ENCODE peak calls at places on chromosome 5, in four cellular contexts. X is GM23248, Y is HCT116, E is PC-3. G is an unnamed sample.
A peak's percentile ranks its signal among the peaks of the same experiment; 100 is the strongest.

GRCh38 chr5:22649076-22649475 is 204.1 kb downstream of the CDH12 start:
- DNase-seq in E (peak; percentile 85), Y (no peak), X (no peak), G (no peak)

GRCh38 chr5:73534001-73534547 is 31.4 kb downstream of the ANKRA2 start:
- DNase-seq in E (no peak), X (peak; percentile 63), Y (no peak), G (no peak)

GRCh38 chr5:181053760-181054122 is 13.7 kb downstream of the BTNL9 start:
- DNase-seq in E (peak; percentile 22), X (peak; percentile 15), Y (no peak), G (no peak)

GRCh38 chr5:19322716-19323485 is 665.1 kb downstream of the CDH18 start:
- DNase-seq in Y (no peak), E (peak; percentile 70), X (no peak), G (peak; percentile 14)

GRCh38 chr5:10229306-10230048 is 20.2 kb downstream of the ATPSCKMT start:
- DNase-seq in X (peak; percentile 88), E (peak; percentile 47), Y (no peak), G (no peak)

GRCh38 chr5:73497537-73498056 is 645 bp upstream of the BTF3 start:
- DNase-seq in Y (no peak), X (no peak), E (no peak), G (no peak)

GRCh38 chr5:98929982-98930355 is 1.2 kb upstream of the CHD1 start:
- DNase-seq in X (peak; percentile 28), E (no peak), Y (no peak), G (no peak)

GRCh38 chr5:169067641-169068316 is 233.2 kb downstream of the SLIT3 start:
- DNase-seq in Y (no peak), E (no peak), X (no peak), G (no peak)

GRCh38 chr5:90345684-90346083 is 63.9 kb downstream of the CETN3 start:
- DNase-seq in X (no peak), E (no peak), Y (no peak), G (no peak)

GRCh38 chr5:138903113-138903789 is 28.1 kb upstream of the LRRTM2 start:
- DNase-seq in X (peak; percentile 47), Y (no peak), E (no peak), G (no peak)

GRCh38 chr5:64612349-64612961 is 77.8 kb upstream of the SHISAL2B start:
- DNase-seq in E (peak; percentile 82), Y (peak; percentile 48), X (peak; percentile 71), G (peak; percentile 63)

GRCh38 chr5:176994460-176995121 is 12.0 kb downstream of the UIMC1 start:
- DNase-seq in E (no peak), X (no peak), Y (no peak), G (peak; percentile 82)

GRCh38 chr5:22541037-22541436 is 312.1 kb downstream of the CDH12 start:
- DNase-seq in E (no peak), X (no peak), Y (no peak), G (no peak)

GRCh38 chr5:43038523-43038989 is 1.6 kb downstream of the ANXA2R start:
- DNase-seq in X (no peak), E (peak; percentile 64), Y (no peak), G (peak; percentile 79)

GRCh38 chr5:146877783-146878470 is 630 bp downstream of the PPP2R2B start:
- DNase-seq in X (peak; percentile 43), Y (no peak), E (no peak), G (peak; percentile 56)

GRCh38 chr5:179698935-179699639 is at the start of gene CANX:
- DNase-seq in Y (no peak), X (peak; percentile 65), E (no peak), G (peak; percentile 13)

GRCh38 chr5:180336234-180337020 is 16.7 kb downstream of the GFPT2 start:
- DNase-seq in Y (no peak), X (no peak), E (no peak), G (no peak)

GRCh38 chr5:106312360-106312759 is 1358.4 kb downstream of the EFNA5 start:
- DNase-seq in X (peak; percentile 43), Y (no peak), E (peak; percentile 75), G (no peak)

GRCh38 chr5:109350537-109351270 is 59.1 kb downstream of the PJA2 start:
- DNase-seq in Y (no peak), E (no peak), X (peak; percentile 39), G (no peak)

GRCh38 chr5:17206021-17206420 is 11.4 kb upstream of the BASP1 start:
- DNase-seq in E (peak; percentile 41), Y (no peak), X (no peak), G (no peak)

DNA sequence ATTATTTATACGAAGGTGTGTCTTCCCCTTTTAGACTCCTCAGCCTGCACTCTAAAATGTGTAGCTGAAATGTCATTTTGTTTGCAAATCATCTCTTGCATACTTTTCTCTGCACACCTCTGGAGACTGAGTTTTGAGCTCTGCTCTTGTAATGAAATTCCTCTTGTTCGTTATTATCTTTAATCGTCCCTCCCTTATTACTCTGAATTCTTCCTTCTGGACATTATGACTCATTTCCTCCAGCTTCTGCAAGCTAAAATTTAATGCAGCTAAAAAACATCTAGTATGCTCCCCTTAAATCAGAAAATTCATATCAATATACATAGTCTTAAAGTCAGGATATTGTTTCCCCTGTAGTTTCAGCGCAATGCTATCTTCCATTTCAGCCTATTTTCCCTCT is 13.5 kb downstream of the ISL1 start:
- DNase-seq in X (no peak), E (peak; percentile 54), Y (no peak), G (no peak)
- TF ChIP-seq EZH2 in X (no peak), E (no peak), Y (no peak), G (no peak)

GRCh38 chr5:175863316-175863715 is 8.1 kb upstream of the CPLX2 start:
- DNase-seq in Y (no peak), E (no peak), X (no peak), G (no peak)
- H3K4me2 ChIP-seq in Y (peak overlapping the region; percentile 75), E (no peak overlapping the region), X (no peak overlapping the region), G (no peak overlapping the region)

GRCh38 chr5:112420111-112420864 is 1.2 kb upstream of the EPB41L4A start:
- DNase-seq in Y (peak; percentile 56), X (peak; percentile 68), E (peak; percentile 59), G (peak; percentile 86)

GRCh38 chr5:112419050-112419595 is at the start of gene EPB41L4A:
- DNase-seq in Y (no peak), E (no peak), X (peak; percentile 40), G (peak; percentile 17)

GRCh38 chr5:112419596-112420110 is 576 bp upstream of the EPB41L4A start:
- DNase-seq in X (peak; percentile 38), E (no peak), Y (peak; percentile 13), G (peak; percentile 61)

GRCh38 chr5:112418412-112419049 is 546 bp downstream of the EPB41L4A start:
- DNase-seq in Y (no peak), E (no peak), X (peak; percentile 24), G (no peak)

DNA sequence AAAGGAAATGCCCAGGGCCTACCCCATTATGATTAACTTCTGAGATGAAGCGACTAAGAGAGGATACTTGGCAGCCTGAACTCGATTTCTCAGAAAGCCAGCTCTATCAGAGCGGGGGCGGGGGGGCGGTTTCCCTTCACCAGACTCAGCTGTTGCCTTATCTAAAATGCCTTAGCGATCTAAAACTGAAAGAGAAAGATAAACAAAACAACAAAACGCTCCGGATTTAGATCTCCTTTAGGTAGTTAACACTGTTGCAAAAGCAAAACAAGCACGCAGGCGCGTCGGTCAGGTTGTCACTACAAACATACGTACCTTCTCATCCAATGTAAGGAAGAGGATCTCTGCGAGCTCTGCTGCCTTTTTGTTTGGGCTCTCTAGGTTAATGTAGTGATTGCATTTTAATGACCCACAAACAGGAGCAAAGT is 1.1 kb downstream of the EPB41L4A start:
- DNase-seq in E (peak; percentile 9), Y (no peak), X (peak; percentile 60), G (peak; percentile 94)
- TF ChIP-seq EZH2phosphoT487 in E (peak; percentile 38), Y (no peak), X (no peak), G (no peak)

GRCh38 chr5:170436335-170436734 is 47.2 kb upstream of the KCNMB1 start:
- DNase-seq in Y (no peak), X (no peak), E (no peak), G (no peak)
- TF ChIP-seq EZH2 in Y (no peak), X (no peak), E (no peak), G (no peak)

GRCh38 chr5:93580387-93581100 is 475 bp downstream of the NR2F1-AS1 start:
- DNase-seq in E (no peak), X (peak; percentile 66), Y (no peak), G (peak; percentile 18)
- H3K4me2 ChIP-seq in E (peak overlapping the region; percentile 91), X (peak overlapping the region; percentile 82), Y (peak overlapping the region; percentile 98), G (peak overlapping the region; percentile 93)

G was measured in MM.1S.